ENCODE peak calls at places on chromosomes 4 and X, in seven cellular contexts. G is K562, V is GM23338, E is HepG2, N is GM12878, P is SK-N-SH, D is HCT116. I is an unnamed sample.

GRCh38 chr4:90904018-90904417 is 776.8 kb downstream of the CCSER1 start:
- DNase-seq in G (no peak), V (peak), E (no peak), N (no peak), P (no peak), D (no peak), I (no peak)

GRCh38 chr4:162984621-162985020 is 182.1 kb downstream of the NAF1 start:
- DNase-seq in G (no peak), V (no peak), E (no peak), N (no peak), P (no peak), D (no peak), I (no peak)

GRCh38 chrX:112512509-112512908 is 167.2 kb downstream of the LHFPL1 start:
- DNase-seq in G (no peak), V (peak), E (no peak), N (no peak), P (no peak), D (peak), I (no peak)

GRCh38 chrX:130836447-130836846 is 66.6 kb downstream of the ENOX2 start:
- DNase-seq in G (no peak), V (no peak), E (no peak), N (no peak), P (no peak), D (no peak), I (no peak)

GRCh38 chr4:6287017-6287788 is 17.6 kb downstream of the WFS1 start:
- DNase-seq in G (no peak), V (no peak), E (no peak), N (no peak), P (no peak), D (no peak), I (no peak)

GRCh38 chr4:6221296-6221850 is 21.0 kb upstream of the JAKMIP1 start:
- DNase-seq in G (no peak), V (peak), E (no peak), N (no peak), P (no peak), D (no peak), I (no peak)

GRCh38 chrX:40440841-40441240 is 139.9 kb upstream of the ATP6AP2 start:
- DNase-seq in G (no peak), V (no peak), E (no peak), N (no peak), P (no peak), D (no peak), I (no peak)

GRCh38 chrX:154805696-154806091 is 409 bp upstream of the MPP1 start:
- DNase-seq in G (no peak), V (peak), E (no peak), N (no peak), P (no peak), D (no peak), I (no peak)

GRCh38 chr4:94304365-94304971 is 38.2 kb downstream of the HPGDS start:
- DNase-seq in G (peak), V (peak), E (peak), N (no peak), P (peak), D (peak), I (peak)

GRCh38 chr4:110705440-110705782 is 82.5 kb upstream of the PITX2 start:
- DNase-seq in G (no peak), V (no peak), E (no peak), N (no peak), P (no peak), D (no peak), I (no peak)

GRCh38 chr4:163592207-163592606 is 97.7 kb downstream of the TMA16 start:
- DNase-seq in G (no peak), V (no peak), E (no peak), N (no peak), P (no peak), D (no peak), I (no peak)

GRCh38 chr4:94561249-94562024 is 109.7 kb downstream of the PDLIM5 start:
- DNase-seq in G (no peak), V (no peak), E (no peak), N (no peak), P (no peak), D (no peak), I (no peak)

GRCh38 chrX:74505437-74505836 is 84.1 kb downstream of the SLC16A2 start:
- DNase-seq in G (no peak), V (no peak), E (no peak), N (no peak), P (no peak), D (no peak), I (no peak)

GRCh38 chrX:115900425-115900824 is 270.1 kb upstream of the AGTR2 start:
- DNase-seq in G (no peak), V (no peak), E (no peak), N (no peak), P (no peak), D (no peak), I (no peak)

GRCh38 chr4:121411151-121411744 is 30.4 kb upstream of the QRFPR start:
- DNase-seq in G (no peak), V (no peak), E (no peak), N (no peak), P (no peak), D (no peak), I (no peak)

GRCh38 chrX:135086197-135086854 is 34.0 kb downstream of the ETDB start:
- DNase-seq in G (peak), V (peak), E (peak), N (peak), P (peak), D (peak), I (peak)

GRCh38 chrX:43750248-43750676 is 94.2 kb downstream of the MAOA start:
- DNase-seq in G (peak), V (peak), E (peak), N (no peak), P (peak), D (peak), I (peak)

GRCh38 chrX:24668111-24668510 is 21.0 kb upstream of the PCYT1B start:
- DNase-seq in G (no peak), V (no peak), E (no peak), N (no peak), P (peak), D (no peak), I (no peak)

GRCh38 chrX:16589826-16590225 is 60.1 kb upstream of the S100G start:
- DNase-seq in G (no peak), V (no peak), E (no peak), N (no peak), P (no peak), D (no peak), I (no peak)

GRCh38 chr4:25970691-25971427 is 56.8 kb downstream of the SMIM20 start:
- DNase-seq in G (no peak), V (no peak), E (peak), N (no peak), P (no peak), D (no peak), I (no peak)

GRCh38 chr4:138910201-138910913 is 105.2 kb upstream of the NOCT start:
- DNase-seq in G (peak), V (no peak), E (no peak), N (no peak), P (peak), D (no peak), I (no peak)

GRCh38 chrX:53184836-53185235 is 40.2 kb downstream of the KDM5C start:
- DNase-seq in G (no peak), V (no peak), E (no peak), N (no peak), P (no peak), D (no peak), I (no peak)

GRCh38 chrX:8730812-8731578 is 942 bp downstream of the ANOS1 start:
- DNase-seq in G (no peak), V (peak), E (no peak), N (no peak), P (peak), D (no peak), I (no peak)

GRCh38 chr4:142407569-142407968 is 438.5 kb downstream of the INPP4B start:
- DNase-seq in G (no peak), V (peak), E (no peak), N (no peak), P (no peak), D (no peak), I (no peak)

GRCh38 chr4:87975466-87975865 is at the start of gene SPP1:
- DNase-seq in G (no peak), V (peak), E (peak), N (no peak), P (peak), D (no peak), I (peak)

GRCh38 chr4:96183630-96184029 is 343.7 kb downstream of the PDHA2 start:
- DNase-seq in G (no peak), V (no peak), E (peak), N (no peak), P (no peak), D (no peak), I (no peak)

GRCh38 chr4:76753814-76754213 is 144.1 kb downstream of the SOWAHB start:
- DNase-seq in G (no peak), V (no peak), E (no peak), N (no peak), P (no peak), D (no peak), I (no peak)

GRCh38 chr4:187207931-187208330 is 484.3 kb upstream of the FAT1 start:
- DNase-seq in G (no peak), V (no peak), E (no peak), N (no peak), P (no peak), D (no peak), I (no peak)

GRCh38 chrX:49066690-49067089 is 7.1 kb downstream of the PRAF2 start:
- DNase-seq in G (no peak), V (no peak), E (no peak), N (no peak), P (no peak), D (no peak), I (no peak)

GRCh38 chrX:6225307-6226052 is 3.2 kb downstream of the NLGN4X start:
- DNase-seq in G (peak), V (peak), E (no peak), N (no peak), P (peak), D (no peak), I (no peak)

DNA sequence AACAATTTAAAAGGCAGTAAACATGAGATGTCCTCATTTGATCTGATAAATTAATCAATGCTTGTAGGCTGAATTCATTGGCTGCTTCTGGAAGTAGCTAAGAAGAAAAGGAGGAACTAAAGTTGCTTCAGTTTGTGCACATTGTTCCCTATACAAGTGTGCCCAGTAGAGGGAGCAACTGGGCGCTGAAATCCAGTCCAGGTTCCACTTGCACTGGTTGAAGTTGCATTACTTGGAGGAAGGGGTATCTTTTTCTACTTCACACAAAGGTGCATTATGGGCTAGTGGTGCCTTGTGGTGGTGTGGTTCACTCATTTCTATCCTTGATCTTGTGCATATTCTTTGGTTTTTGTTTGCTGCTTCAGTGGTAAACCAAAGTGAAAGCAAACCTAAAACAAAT is 67.9 kb upstream of the SOX3 start:
- DNase-seq in G (peak), V (peak), E (peak), N (peak), P (peak), D (no peak), I (peak)
- TF ChIP-seq REST in G (no peak), V (no peak), E (no peak), N (no peak), P (no peak), D (no peak), I (no peak)

DNA sequence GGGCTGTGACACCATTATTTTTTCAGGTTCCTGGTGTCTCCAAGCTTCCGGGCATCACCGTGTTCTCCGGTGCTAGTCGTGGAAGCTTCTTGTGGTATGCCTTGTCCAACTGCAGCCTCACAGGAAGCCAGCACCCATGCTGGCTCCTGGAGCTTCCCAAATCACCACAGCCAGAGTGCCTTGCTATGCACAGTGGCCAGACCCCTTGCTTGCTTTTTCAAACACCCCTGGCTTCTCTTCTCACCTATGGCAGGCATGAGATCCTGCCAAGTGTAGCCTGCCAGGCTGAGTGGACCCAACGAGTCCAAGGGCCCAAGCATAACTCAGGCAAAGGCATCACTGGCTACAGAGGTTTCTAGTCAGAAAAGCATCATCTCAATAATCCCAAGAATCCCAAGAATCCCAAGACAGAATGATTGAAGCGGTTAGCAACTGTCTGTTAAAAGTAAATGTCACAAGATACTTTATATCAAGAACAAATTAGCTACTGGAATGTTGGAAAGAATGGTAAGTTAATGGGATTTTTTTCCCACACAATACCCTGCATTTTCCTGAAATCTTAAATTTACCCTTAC is 1522.9 kb downstream of the PCDH18 start:
- DNase-seq in G (no peak), V (peak), E (no peak), N (no peak), P (no peak), D (no peak), I (no peak)
- TF ChIP-seq REST in G (no peak), V (no peak), E (no peak), N (no peak), P (no peak), D (no peak), I (no peak)

DNA sequence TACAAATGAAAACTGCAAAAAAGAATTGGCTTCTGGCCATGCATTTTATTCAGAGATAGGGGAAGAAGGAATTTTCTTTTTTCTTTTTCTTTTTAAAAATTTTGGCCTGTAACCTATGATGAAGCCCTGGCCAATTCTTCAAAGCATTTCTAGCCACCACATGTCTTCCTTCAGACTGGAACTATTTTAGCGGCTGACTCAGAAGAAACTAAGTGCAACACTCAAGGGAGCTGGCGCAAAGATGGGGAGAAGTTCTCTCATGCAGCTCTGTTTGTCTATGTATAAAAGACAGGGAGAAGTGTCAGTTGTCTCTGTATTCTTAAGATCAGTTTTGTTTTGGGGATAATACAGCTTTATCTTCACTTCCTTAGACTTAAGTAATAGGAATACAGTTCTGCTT is 46.2 kb downstream of the MBNL3 start:
- DNase-seq in G (no peak), V (no peak), E (no peak), N (no peak), P (no peak), D (no peak), I (no peak)
- TF ChIP-seq REST in G (no peak), V (no peak), E (no peak), N (no peak), P (no peak), D (no peak), I (no peak)

DNA sequence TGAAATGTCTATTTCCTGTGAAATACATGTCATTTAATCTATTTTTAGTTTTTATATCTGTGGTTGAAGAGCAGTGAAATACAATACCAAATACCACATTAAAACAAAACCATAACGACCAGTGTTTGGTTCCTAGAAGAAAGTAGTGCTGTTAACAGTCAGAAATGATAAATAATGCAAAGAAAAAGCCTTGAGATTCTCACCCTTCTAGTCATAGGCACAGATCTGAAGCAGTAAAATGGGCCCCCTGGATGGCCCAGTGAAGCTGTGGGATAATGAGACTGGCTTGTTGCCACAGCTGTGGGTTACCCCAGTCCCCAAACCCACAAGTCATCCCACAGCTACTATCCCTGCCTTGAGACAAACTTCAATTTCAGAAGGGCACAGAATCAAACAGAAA is 137.3 kb upstream of the RPL34 start:
- DNase-seq in G (no peak), V (no peak), E (no peak), N (no peak), P (no peak), D (no peak), I (no peak)
- TF ChIP-seq REST in G (no peak), V (no peak), E (no peak), N (no peak), P (no peak), D (no peak), I (no peak)

GRCh38 chr4:184587746-184588145 is 61.5 kb downstream of the CASP3 start:
- DNase-seq in G (no peak), V (no peak), E (no peak), N (no peak), P (no peak), D (no peak), I (no peak)

GRCh38 chr4:184588893-184589292 is 60.4 kb downstream of the CASP3 start:
- DNase-seq in G (no peak), V (no peak), E (no peak), N (no peak), P (no peak), D (no peak), I (no peak)

GRCh38 chr4:184583738-184584502 is 65.3 kb downstream of the CASP3 start:
- DNase-seq in G (no peak), V (no peak), E (no peak), N (peak), P (no peak), D (no peak), I (no peak)
- TF ChIP-seq REST in G (no peak), V (no peak), E (no peak), N (no peak), P (no peak), D (no peak), I (no peak)

GRCh38 chr4:119118397-119118796 is 17.2 kb upstream of the MYOZ2 start:
- DNase-seq in G (no peak), V (no peak), E (no peak), N (no peak), P (no peak), D (no peak), I (no peak)

GRCh38 chr4:119113033-119113655 is 22.5 kb upstream of the MYOZ2 start:
- DNase-seq in G (no peak), V (no peak), E (no peak), N (no peak), P (no peak), D (peak), I (peak)

GRCh38 chr4:119116021-119116420 is 19.6 kb upstream of the MYOZ2 start:
- DNase-seq in G (no peak), V (no peak), E (no peak), N (no peak), P (no peak), D (no peak), I (no peak)

GRCh38 chr4:119111296-119111695 is 24.3 kb upstream of the MYOZ2 start:
- DNase-seq in G (no peak), V (no peak), E (no peak), N (no peak), P (no peak), D (no peak), I (no peak)

GRCh38 chr4:119116925-119117900 is 18.4 kb upstream of the MYOZ2 start:
- DNase-seq in G (no peak), V (no peak), E (no peak), N (no peak), P (no peak), D (no peak), I (no peak)
- TF ChIP-seq REST in G (no peak), V (no peak), E (no peak), N (no peak), P (no peak), D (no peak), I (no peak)

GRCh38 chr4:52638717-52639116 is 20.4 kb downstream of the USP46 start:
- DNase-seq in G (no peak), V (no peak), E (no peak), N (no peak), P (no peak), D (no peak), I (no peak)
- TF ChIP-seq REST in G (no peak), V (no peak), E (no peak), N (no peak), P (no peak), D (no peak), I (no peak)

GRCh38 chr4:152864361-152864760 is 71.8 kb upstream of the FHDC1 start:
- DNase-seq in G (no peak), V (no peak), E (no peak), N (no peak), P (no peak), D (no peak), I (no peak)
- TF ChIP-seq REST in G (no peak), V (no peak), E (no peak), N (no peak), P (no peak), D (no peak), I (no peak)

I was measured in A549.